ENCODE peak calls at places on chromosomes 3 and 15, in four cellular contexts. Z is AG08395; I is CD8-positive, alpha-beta T cell; S is NCI-H2081. M is an unnamed sample.

GRCh38 chr3:13045245-13045903 is 27.9 kb downstream of the IQSEC1 start:
- DNase-seq in Z (no peak), I (no peak), S (no peak), M (no peak)

GRCh38 chr3:179046497-179047353 is 24.9 kb downstream of the ZMAT3 start:
- DNase-seq in Z (no peak), I (no peak), S (no peak), M (no peak)

GRCh38 chr3:138394156-138394555 is 40.3 kb upstream of the ESYT3 start:
- DNase-seq in Z (no peak), I (no peak), S (no peak), M (no peak)

GRCh38 chr3:186849392-186849975 is 7.0 kb downstream of the ADIPOQ start:
- DNase-seq in Z (peak; percentile 13), I (no peak), S (no peak), M (no peak)

GRCh38 chr3:119148493-119149180 is 2.7 kb downstream of the TEX55 start:
- DNase-seq in Z (no peak), I (no peak), S (no peak), M (no peak)

GRCh38 chr15:63986751-63987341 is 59.4 kb downstream of the DAPK2 start:
- DNase-seq in Z (no peak), I (no peak), S (no peak), M (no peak)

GRCh38 chr3:111598552-111598951 is 3.4 kb upstream of the ZBED2 start:
- DNase-seq in Z (no peak), I (no peak), S (no peak), M (no peak)

GRCh38 chr3:31533169-31533870 is 595 bp downstream of the STT3B start:
- DNase-seq in Z (peak; percentile 20), I (peak; percentile 40), S (no peak), M (peak; percentile 40)

GRCh38 chr3:182644013-182644412 is 149.3 kb upstream of the ATP11B start:
- DNase-seq in Z (no peak), I (no peak), S (no peak), M (no peak)

GRCh38 chr3:59425371-59425770 is 375.5 kb upstream of the CFAP20DC start:
- DNase-seq in Z (peak; percentile 68), I (no peak), S (no peak), M (no peak)

GRCh38 chr3:17501745-17502144 is 240.7 kb downstream of the TBC1D5 start:
- DNase-seq in Z (no peak), I (no peak), S (no peak), M (no peak)

GRCh38 chr3:173733029-173733652 is 335.6 kb downstream of the NLGN1 start:
- DNase-seq in Z (peak; percentile 35), I (no peak), S (no peak), M (no peak)

GRCh38 chr3:50339485-50340196 is 995 bp downstream of the RASSF1 start:
- DNase-seq in Z (peak; percentile 51), I (no peak), S (no peak), M (no peak)

GRCh38 chr15:49962044-49962602 is 156.9 kb downstream of the ATP8B4 start:
- DNase-seq in Z (no peak), I (no peak), S (no peak), M (no peak)

GRCh38 chr3:195416795-195417194 is 26.0 kb downstream of the ACAP2 start:
- DNase-seq in Z (no peak), I (no peak), S (no peak), M (no peak)

GRCh38 chr3:128497305-128498126 is 4.5 kb upstream of the GATA2 start:
- DNase-seq in Z (peak; percentile 68), I (peak; percentile 58), S (peak; percentile 86), M (peak; percentile 95)

GRCh38 chr3:23202921-23203650 is at the start of gene UBE2E2:
- DNase-seq in Z (peak; percentile 88), I (peak; percentile 28), S (peak; percentile 54), M (peak; percentile 48)

GRCh38 chr3:187367561-187368103 is 553 bp upstream of the RTP4 start:
- DNase-seq in Z (no peak), I (no peak), S (no peak), M (no peak)

GRCh38 chr3:87792532-87793321 is 266.1 kb downstream of the CGGBP1 start:
- DNase-seq in Z (no peak), I (no peak), S (no peak), M (no peak)

GRCh38 chr3:3105815-3106214 is 4.4 kb downstream of the IL5RA start:
- DNase-seq in Z (no peak), I (no peak), S (no peak), M (no peak)

GRCh38 chr3:10223676-10224639 is 24.3 kb upstream of the TATDN2 start:
- DNase-seq in Z (no peak), I (peak; percentile 36), S (no peak), M (no peak)

GRCh38 chr3:55330355-55330754 is 156.8 kb downstream of the WNT5A start:
- DNase-seq in Z (peak; percentile 92), I (no peak), S (no peak), M (no peak)

GRCh38 chr15:26634319-26634718 is 138.5 kb downstream of the GABRB3 start:
- DNase-seq in Z (no peak), I (no peak), S (no peak), M (peak; percentile 26)

GRCh38 chr3:37463163-37463562 is 288.8 kb upstream of the LRRFIP2 start:
- DNase-seq in Z (no peak), I (no peak), S (no peak), M (no peak)

GRCh38 chr3:164779816-164780215 is 298.5 kb downstream of the SI start:
- DNase-seq in Z (no peak), I (no peak), S (peak; percentile 29), M (no peak)

GRCh38 chr3:105608623-105609022 is 241.9 kb downstream of the ALCAM start:
- DNase-seq in Z (no peak), I (no peak), S (no peak), M (no peak)

GRCh38 chr3:194386066-194386465 is 13.0 kb downstream of the GP5 start:
- DNase-seq in Z (no peak), I (no peak), S (no peak), M (no peak)

GRCh38 chr3:10594915-10595314 is 89.5 kb upstream of the ATP2B2 start:
- DNase-seq in Z (peak; percentile 71), I (no peak), S (no peak), M (no peak)

GRCh38 chr15:78453447-78453846 is 15.4 kb downstream of the IREB2 start:
- DNase-seq in Z (no peak), I (no peak), S (no peak), M (no peak)

GRCh38 chr3:50155891-50156290 is 767 bp downstream of the SEMA3F start:
- DNase-seq in Z (no peak), I (no peak), S (no peak), M (no peak)

GRCh38 chr15:78638658-78639314 is 2.2 kb downstream of the CHRNB4 start:
- DNase-seq in Z (peak; percentile 45), I (peak; percentile 28), S (peak; percentile 59), M (peak; percentile 93)

GRCh38 chr15:89783111-89783860 is 7.2 kb downstream of the MESP2 start:
- DNase-seq in Z (peak; percentile 70), I (no peak), S (no peak), M (peak; percentile 45)

M was measured in BE2C.